ENCODE peak calls at places on chromosomes 12 and 14, in eight cellular contexts. B, S, T, C, X, M, L and Y are unnamed samples.

GRCh38 chr12:120342567-120343537 is 15.3 kb upstream of the PLA2G1B start:
- DNase-seq in B (no peak), S (no peak), T (no peak), C (no peak), X (no peak), M (no peak), L (no peak), Y (no peak)

GRCh38 chr14:48788771-48789170 is 797.4 kb downstream of the RPS29 start:
- DNase-seq in B (no peak), S (no peak), T (no peak), C (no peak), X (no peak), M (peak; percentile 29), L (no peak), Y (no peak)

GRCh38 chr12:111728795-111729194 is 37.9 kb upstream of the ALDH2 start:
- DNase-seq in B (no peak), S (no peak), T (no peak), C (no peak), X (no peak), M (no peak), L (no peak), Y (no peak)

GRCh38 chr14:75123991-75124390 is 2.9 kb downstream of the NEK9 start:
- DNase-seq in B (no peak), S (peak; percentile 30), T (peak; percentile 12), C (no peak), X (peak; percentile 66), M (no peak), L (no peak), Y (no peak)

GRCh38 chr14:62468946-62469345 is 576.3 kb downstream of the KCNH5 start:
- DNase-seq in B (no peak), S (no peak), T (no peak), C (no peak), X (no peak), M (no peak), L (no peak), Y (no peak)

GRCh38 chr12:5078423-5078822 is 34.7 kb downstream of the KCNA5 start:
- DNase-seq in B (no peak), S (no peak), T (no peak), C (no peak), X (no peak), M (no peak), L (no peak), Y (no peak)

GRCh38 chr14:24088095-24088494 is 6.0 kb upstream of the PCK2 start:
- DNase-seq in B (no peak), S (no peak), T (no peak), C (no peak), X (no peak), M (no peak), L (no peak), Y (no peak)

GRCh38 chr12:50696931-50697330 is 67.0 kb upstream of the ATF1 start:
- DNase-seq in B (no peak), S (no peak), T (no peak), C (no peak), X (no peak), M (no peak), L (no peak), Y (no peak)

GRCh38 chr12:112901271-112901670 is 5.5 kb upstream of the OAS1 start:
- DNase-seq in B (no peak), S (no peak), T (no peak), C (no peak), X (no peak), M (no peak), L (no peak), Y (no peak)

GRCh38 chr12:62299617-62300016 is 39.4 kb downstream of the USP15 start:
- DNase-seq in B (no peak), S (no peak), T (no peak), C (no peak), X (no peak), M (no peak), L (no peak), Y (no peak)

GRCh38 chr12:11906284-11906935 is 164.3 kb upstream of the BCL2L14 start:
- DNase-seq in B (no peak), S (no peak), T (no peak), C (no peak), X (no peak), M (no peak), L (no peak), Y (no peak)
- H3K4me3 ChIP-seq in B (no peak overlapping the region), S (no peak overlapping the region), T (no peak overlapping the region), C (no peak overlapping the region), X (no peak overlapping the region), M (no peak overlapping the region), L (no peak overlapping the region), Y (no peak overlapping the region)

DNA sequence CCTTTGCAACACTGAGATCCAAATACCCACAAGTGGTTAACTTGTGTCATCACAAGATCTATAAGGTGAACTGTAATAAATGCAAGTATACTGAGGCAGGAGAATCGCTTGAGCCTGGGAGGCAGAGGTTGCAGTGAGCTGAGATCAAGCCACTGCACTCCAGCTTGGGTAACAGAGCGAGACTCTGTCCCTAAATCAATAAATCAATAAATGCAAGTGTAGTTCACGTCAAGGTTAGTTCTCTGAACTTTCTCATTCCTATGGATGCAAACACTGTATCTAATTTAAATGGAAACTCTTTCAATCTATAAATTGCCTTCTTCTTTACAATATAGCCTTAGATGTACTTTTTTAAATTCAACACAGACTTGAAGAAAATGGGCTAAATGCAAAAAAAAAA is 3.2 kb downstream of the MAGOHB start:
- DNase-seq in B (no peak), S (no peak), T (no peak), C (no peak), X (no peak), M (no peak), L (no peak), Y (no peak)
- H3K4me1 ChIP-seq in B (peaks cover 6% of the 10 kb centered on the region), S (peaks cover 3% of the 10 kb centered on the region), T (peaks cover 19% of the 10 kb centered on the region), C (peaks cover 29% of the 10 kb centered on the region), X (no peaks in the 10 kb centered on the region), M (peaks cover 18% of the 10 kb centered on the region), L (no peaks in the 10 kb centered on the region), Y (peaks cover 17% of the 10 kb centered on the region)

GRCh38 chr14:100306256-100306505 is at the start of gene SLC25A29:
- DNase-seq in B (no peak), S (no peak), T (no peak), C (no peak), X (no peak), M (no peak), L (no peak), Y (no peak)

GRCh38 chr14:100305446-100306255 is 593 bp downstream of the SLC25A29 start:
- DNase-seq in B (no peak), S (no peak), T (peak; percentile 69), C (peak; percentile 43), X (no peak), M (peak; percentile 85), L (no peak), Y (peak; percentile 59)

GRCh38 chr14:100303925-100304324 is 2.3 kb downstream of the SLC25A29 start:
- DNase-seq in B (no peak), S (no peak), T (no peak), C (no peak), X (no peak), M (no peak), L (no peak), Y (no peak)

GRCh38 chr14:100306506-100307214 is 416 bp upstream of the SLC25A29 start:
- DNase-seq in B (peak; percentile 94), S (peak; percentile 82), T (peak; percentile 82), C (peak; percentile 88), X (peak; percentile 77), M (peak; percentile 94), L (no peak), Y (peak; percentile 73)

GRCh38 chr14:100304825-100305445 is 1.3 kb downstream of the SLC25A29 start:
- DNase-seq in B (no peak), S (peak; percentile 77), T (peak; percentile 37), C (no peak), X (no peak), M (peak; percentile 82), L (no peak), Y (no peak)
- H3K27ac ChIP-seq in B (peak overlapping the region; percentile 82), S (peak overlapping the region; percentile 68), T (no peak overlapping the region), C (no peak overlapping the region), X (no peak overlapping the region), M (peak overlapping the region; percentile 80), L (no peak overlapping the region), Y (no peak overlapping the region)

GRCh38 chr12:3453947-3454675 is 36.9 kb upstream of the PRMT8 start:
- DNase-seq in B (no peak), S (no peak), T (no peak), C (no peak), X (peak; percentile 36), M (no peak), L (no peak), Y (no peak)
- H3K4me3 ChIP-seq in B (no peak overlapping the region), S (no peak overlapping the region), T (no peak overlapping the region), C (no peak overlapping the region), X (no peak overlapping the region), M (no peak overlapping the region), L (no peak overlapping the region), Y (no peak overlapping the region)

DNA sequence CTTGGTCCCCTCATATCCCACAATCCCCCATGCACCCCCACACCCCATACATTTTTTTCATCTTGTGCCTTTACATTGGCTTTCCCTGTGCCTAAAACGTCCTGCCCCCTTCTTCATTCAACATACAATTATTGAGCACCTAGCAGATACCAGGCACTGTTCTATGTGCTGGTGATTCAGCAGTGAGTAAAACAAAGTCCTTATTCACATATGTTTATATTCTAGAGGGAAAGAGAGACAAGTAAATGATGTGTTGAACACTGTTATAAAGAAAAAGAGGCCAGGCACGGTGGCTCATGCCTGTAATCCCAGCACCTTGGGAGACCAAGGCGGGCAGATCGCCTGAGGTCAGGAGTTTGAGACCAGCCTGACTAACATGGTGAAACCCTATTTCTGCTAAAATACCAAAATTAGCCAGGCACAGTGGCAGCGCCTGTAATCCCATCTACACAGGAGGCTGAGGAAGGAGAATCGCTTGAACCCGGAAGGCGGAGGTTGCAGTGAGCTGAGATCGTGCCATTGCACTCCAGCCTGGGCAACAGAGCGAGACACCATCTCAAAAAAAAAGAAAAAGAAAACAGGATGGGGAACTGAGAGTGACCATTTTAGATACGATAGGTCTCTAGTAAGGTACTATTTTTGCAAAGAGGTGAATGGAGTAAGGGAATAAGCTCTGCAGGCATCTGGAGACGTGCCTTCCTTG is 12.2 kb downstream of the SLC7A7 start:
- DNase-seq in B (no peak), S (no peak), T (no peak), C (peak; percentile 53), X (no peak), M (no peak), L (no peak), Y (no peak)
- H3K4me1 ChIP-seq in B (no peaks in the 10 kb centered on the region), S (no peaks in the 10 kb centered on the region), T (no peaks in the 10 kb centered on the region), C (peaks cover 91% of the 10 kb centered on the region), X (no peaks in the 10 kb centered on the region), M (no peaks in the 10 kb centered on the region), L (no peaks in the 10 kb centered on the region), Y (no peaks in the 10 kb centered on the region)

DNA sequence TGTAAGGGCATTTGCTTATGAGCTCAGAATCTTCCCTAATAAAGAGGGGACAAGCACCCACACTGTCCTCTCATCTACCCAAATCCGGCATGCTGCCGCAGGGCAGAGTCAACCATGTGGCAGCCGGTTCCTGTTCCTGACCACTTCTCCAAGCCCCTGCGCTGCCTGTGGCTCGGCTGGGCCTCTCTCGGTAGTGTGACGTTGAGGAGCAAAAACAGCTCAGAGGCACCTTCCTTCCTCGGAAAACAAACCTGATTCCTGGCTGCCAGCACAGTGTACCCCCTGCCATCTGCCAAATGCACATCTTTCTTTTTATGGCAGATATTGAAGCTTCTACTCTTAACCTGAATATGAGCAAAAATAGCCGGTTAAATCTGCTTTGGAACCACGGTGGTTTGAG is 50.5 kb downstream of the CFAP251 start:
- DNase-seq in B (no peak), S (no peak), T (no peak), C (no peak), X (no peak), M (no peak), L (no peak), Y (no peak)
- H3K27ac ChIP-seq in B (no peak overlapping the region), S (no peak overlapping the region), T (no peak overlapping the region), C (no peak overlapping the region), X (no peak overlapping the region), M (peak overlapping the region; percentile 24), L (no peak overlapping the region), Y (no peak overlapping the region)